ENCODE peak calls at places on chromosomes 13 and 19, in four cellular contexts. P is endothelial cell, B is fibroblast of lung, A is posterior cingulate gyrus. J is an unnamed sample.

GRCh38 chr13:107421951-107422350 is 793.4 kb downstream of the LIG4 start:
- DNase-seq in A (no peak), P (no peak), B (no peak), J (peak)

GRCh38 chr13:85693889-85694511 is 105.2 kb downstream of the SLITRK6 start:
- DNase-seq in A (no peak), P (no peak), B (peak), J (peak)

GRCh38 chr19:651991-652390 is 11.0 kb downstream of the RNF126 start:
- DNase-seq in B (no peak), P (no peak), A (no peak), J (no peak)

GRCh38 chr13:40355126-40355719 is 311.2 kb downstream of the FOXO1 start:
- DNase-seq in B (no peak), A (no peak), P (no peak), J (no peak)

GRCh38 chr13:46288570-46289259 is 77.0 kb downstream of the LRRC63 start:
- DNase-seq in P (peak), A (no peak), B (peak), J (peak)

GRCh38 chr13:28370448-28370847 is 124.5 kb downstream of the FLT1 start:
- DNase-seq in P (no peak), B (peak), A (no peak), J (no peak)

GRCh38 chr13:97445504-97446187 is 11.7 kb downstream of the RAP2A start:
- DNase-seq in P (no peak), A (no peak), B (no peak), J (no peak)

GRCh38 chr13:109790951-109791605 is 4.7 kb upstream of the IRS2 start:
- DNase-seq in A (no peak), B (peak), P (no peak), J (no peak)

GRCh38 chr13:23637813-23638212 is 67.6 kb downstream of the TNFRSF19 start:
- DNase-seq in A (no peak), P (no peak), B (no peak), J (no peak)

GRCh38 chr13:76965759-76966421 is 17.6 kb downstream of the ACOD1 start:
- DNase-seq in P (no peak), B (peak), A (no peak), J (peak)

GRCh38 chr19:10797541-10798256 is 38.3 kb downstream of the TMED1 start:
- DNase-seq in P (no peak), B (no peak), A (peak), J (no peak)

GRCh38 chr13:100508996-100509395 is 79.6 kb downstream of the GGACT start:
- DNase-seq in P (no peak), A (no peak), B (no peak), J (no peak)

GRCh38 chr19:41691268-41691970 is 3.3 kb upstream of the CEACAM7 start:
- DNase-seq in P (peak), B (no peak), A (no peak), J (no peak)

GRCh38 chr13:44259045-44260042 is 114.3 kb upstream of the SERP2 start:
- DNase-seq in B (peak), P (no peak), A (no peak), J (peak)

GRCh38 chr19:19051478-19052213 is 12.1 kb upstream of the SLC25A42 start:
- DNase-seq in A (no peak), B (no peak), P (no peak), J (no peak)

J was measured in astrocyte.